ENCODE peak calls at places on chromosomes 13 and 19, in nine cellular contexts. X is MCF 10A, W is bronchial epithelial cell, R is hepatocyte, Q is left ventricle myocardium inferior, D is fibroblast of the aortic adventitia, I is ascending aorta, O is brain microvascular endothelial cell, N is mesothelial cell of epicardium. Y is an unnamed sample.

GRCh38 chr19:33388817-33389573 is 15.5 kb downstream of the CEBPG start:
- DNase-seq in N (no peak), I (no peak), W (no peak), X (no peak), O (no peak), Q (peak; percentile 58), R (no peak), D (no peak), Y (no peak)

GRCh38 chr19:5977785-5978605 is at the start of gene RANBP3:
- DNase-seq in W (peak; percentile 97), X (peak; percentile 99), O (peak; percentile 97), Q (peak; percentile 99), D (peak; percentile 99), R (peak; percentile 100), N (peak; percentile 99), I (peak; percentile 95), Y (peak; percentile 100)

GRCh38 chr13:114070098-114070799 is 62.2 kb downstream of the RASA3 start:
- DNase-seq in O (no peak), N (no peak), W (no peak), I (no peak), D (no peak), Q (no peak), X (no peak), R (no peak), Y (no peak)

GRCh38 chr13:33150662-33151061 is 134.4 kb downstream of the KL start:
- DNase-seq in X (no peak), N (no peak), I (no peak), W (no peak), D (no peak), O (no peak), R (no peak), Q (no peak), Y (no peak)

GRCh38 chr13:97849305-97849704 is 104.2 kb upstream of the IPO5 start:
- DNase-seq in W (peak; percentile 55), O (no peak), D (peak; percentile 27), N (no peak), Q (no peak), X (peak; percentile 45), R (peak; percentile 35), I (no peak), Y (no peak)

GRCh38 chr19:14113762-14114414 is 3.7 kb downstream of the PRKACA start:
- DNase-seq in N (no peak), W (no peak), I (no peak), Q (peak; percentile 42), X (no peak), R (peak; percentile 6), D (no peak), O (no peak), Y (no peak)

GRCh38 chr13:94595006-94595942 is 678 bp downstream of the TGDS start:
- DNase-seq in O (no peak), N (peak; percentile 41), Q (no peak), I (no peak), R (peak; percentile 34), X (peak; percentile 40), D (peak; percentile 28), W (peak; percentile 37), Y (no peak)

GRCh38 chr13:45242070-45242469 is 41.2 kb upstream of the KCTD4 start:
- DNase-seq in W (peak; percentile 76), X (peak; percentile 71), R (no peak), I (no peak), O (no peak), Q (no peak), D (peak; percentile 64), N (no peak), Y (no peak)

GRCh38 chr19:15357906-15358305 is 21.7 kb downstream of the AKAP8 start:
- DNase-seq in D (no peak), R (no peak), I (no peak), Q (no peak), N (no peak), O (no peak), W (no peak), X (no peak), Y (no peak)

GRCh38 chr13:108728370-108728769 is 99.0 kb downstream of the MYO16 start:
- DNase-seq in I (no peak), D (no peak), Q (no peak), O (no peak), W (no peak), N (no peak), X (no peak), R (no peak), Y (no peak)

GRCh38 chr19:14145381-14145780 is 9.0 kb upstream of the ASF1B start:
- DNase-seq in N (no peak), O (no peak), R (no peak), X (no peak), D (no peak), I (no peak), W (no peak), Q (no peak), Y (no peak)

GRCh38 chr13:41590643-41591042 is 133.3 kb downstream of the RGCC start:
- DNase-seq in O (no peak), W (peak; percentile 96), D (no peak), I (no peak), R (no peak), X (no peak), Q (no peak), N (no peak), Y (no peak)

GRCh38 chr13:41595298-41595697 is 137.9 kb downstream of the RGCC start:
- DNase-seq in Q (no peak), O (no peak), W (no peak), D (no peak), R (no peak), N (no peak), X (no peak), I (no peak), Y (no peak)

GRCh38 chr13:41597348-41598041 is 140.1 kb downstream of the RGCC start:
- DNase-seq in O (no peak), I (no peak), R (no peak), D (no peak), N (no peak), Q (no peak), W (peak; percentile 83), X (no peak), Y (no peak)

GRCh38 chr13:41599619-41600018 is 142.3 kb downstream of the RGCC start:
- DNase-seq in I (no peak), X (no peak), D (no peak), Q (no peak), O (no peak), W (no peak), R (no peak), N (no peak), Y (no peak)

DNA sequence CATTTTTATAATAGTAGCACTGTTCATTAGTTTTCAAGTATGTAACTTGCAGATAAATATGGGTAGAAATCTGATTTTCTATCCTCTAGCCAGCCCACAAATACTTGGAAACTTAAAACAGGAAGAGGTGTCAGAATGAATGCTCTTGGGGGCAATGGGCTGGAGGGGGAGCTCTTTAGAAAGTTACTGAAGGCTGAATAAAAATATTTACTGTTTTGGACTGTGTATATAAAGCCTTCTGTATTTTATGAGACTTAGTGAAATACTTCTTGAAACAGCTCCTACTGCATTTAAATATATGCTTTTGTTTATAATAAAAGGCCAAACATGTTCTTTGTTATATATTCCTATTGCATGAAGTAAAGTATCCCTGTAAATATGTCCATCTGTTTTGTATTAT is 138.8 kb downstream of the RGCC start:
- DNase-seq in X (no peak), I (no peak), R (no peak), W (no peak), Q (no peak), N (no peak), O (no peak), D (no peak), Y (no peak)
- TF ChIP-seq CTCF in X (no peak), I (no peak), R (peak; percentile 34), W (no peak), Q (no peak), N (no peak), O (peak; percentile 43), D (peak; percentile 4), Y (peak; percentile 24)

GRCh38 chr13:20116213-20116612 is 44.6 kb downstream of the GJA3 start:
- DNase-seq in R (no peak), N (no peak), W (no peak), O (no peak), D (no peak), I (no peak), Q (no peak), X (no peak), Y (no peak)
- TF ChIP-seq CTCF in R (no peak), N (no peak), W (no peak), O (no peak), D (no peak), I (no peak), Q (no peak), X (no peak), Y (no peak)

GRCh38 chr19:50498219-50499056 is 12.6 kb downstream of the JOSD2 start:
- DNase-seq in O (no peak), W (no peak), Q (no peak), R (no peak), D (no peak), I (no peak), X (no peak), N (no peak), Y (no peak)

GRCh38 chr19:50501568-50502475 is 9.2 kb downstream of the JOSD2 start:
- DNase-seq in W (no peak), I (no peak), D (no peak), N (no peak), R (no peak), X (no peak), O (no peak), Q (peak; percentile 75), Y (no peak)

GRCh38 chr19:50501186-50501567 is 9.8 kb downstream of the JOSD2 start:
- DNase-seq in O (no peak), N (no peak), D (no peak), I (no peak), R (no peak), X (no peak), Q (no peak), W (no peak), Y (no peak)

GRCh38 chr19:50500753-50501151 is 10.2 kb downstream of the JOSD2 start:
- DNase-seq in Q (peak; percentile 86), X (no peak), O (no peak), I (no peak), R (no peak), W (no peak), N (no peak), D (no peak), Y (no peak)

GRCh38 chr19:50500060-50500752 is 10.8 kb downstream of the JOSD2 start:
- DNase-seq in X (no peak), R (peak; percentile 59), N (no peak), Q (peak; percentile 83), W (no peak), D (no peak), O (no peak), I (no peak), Y (no peak)
- TF ChIP-seq CTCF in X (peak; percentile 10), R (peak; percentile 26), N (peak; percentile 11), Q (no peak), W (no peak), D (no peak), O (peak; percentile 42), I (no peak), Y (peak; percentile 17)

DNA sequence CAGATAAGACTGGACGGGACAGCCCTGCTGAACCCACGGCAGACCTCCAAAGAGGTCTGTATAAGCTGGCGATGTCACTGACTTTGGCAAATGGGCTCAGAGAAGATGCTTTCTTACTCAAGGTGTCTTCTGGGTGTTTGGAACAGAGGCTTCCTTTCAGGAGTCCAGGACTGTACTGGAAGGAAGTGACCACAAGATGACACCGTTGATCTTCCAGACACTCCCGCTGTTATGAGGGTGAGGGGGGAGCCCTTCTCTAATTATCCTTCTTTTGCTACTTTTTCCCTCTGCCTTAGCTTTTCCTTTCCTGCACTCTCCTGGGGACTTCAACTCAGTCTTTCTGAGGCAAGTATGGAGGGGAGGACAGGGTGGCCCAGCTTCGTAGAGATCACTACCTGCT is 65.2 kb upstream of the ZNF599 start:
- DNase-seq in W (peak; percentile 29), O (no peak), R (peak; percentile 21), D (no peak), N (no peak), I (no peak), Q (no peak), X (no peak), Y (peak; percentile 56)
- TF ChIP-seq CTCF in W (peak; percentile 54), O (no peak), R (peak; percentile 31), D (no peak), N (no peak), I (no peak), Q (no peak), X (no peak), Y (no peak)

Y was measured in osteocyte.